ENCODE peak calls at places on chromosomes 6 and 20, in six cellular contexts. T, E, X, P, R and A are unnamed samples.

GRCh38 chr6:20261685-20262084 is 49.4 kb upstream of the MBOAT1 start:
- DNase-seq in T (no peak), P (no peak), E (no peak), X (no peak), R (no peak), A (no peak)

GRCh38 chr6:19837511-19838441 is 606 bp downstream of the ID4 start:
- DNase-seq in P (no peak), X (peak), T (peak), E (peak), R (no peak), A (no peak)

GRCh38 chr20:21554985-21555384 is 41.1 kb upstream of the NKX2-2 start:
- DNase-seq in R (no peak), P (no peak), X (no peak), E (no peak), T (no peak), A (no peak)

GRCh38 chr20:6818033-6818808 is 50.7 kb downstream of the BMP2 start:
- DNase-seq in X (no peak), P (no peak), T (no peak), R (no peak), E (no peak), A (no peak)

GRCh38 chr6:36266913-36267644 is 2.8 kb upstream of the PNPLA1 start:
- DNase-seq in P (no peak), R (no peak), X (peak), T (no peak), E (no peak), A (no peak)

GRCh38 chr6:90202156-90202555 is 94.5 kb downstream of the BACH2 start:
- DNase-seq in R (no peak), E (no peak), T (no peak), X (no peak), P (no peak), A (no peak)

GRCh38 chr6:43953794-43954310 is 173.4 kb downstream of the MRPL14 start:
- DNase-seq in E (peak), T (no peak), R (peak), X (no peak), P (no peak), A (peak)

GRCh38 chr6:73691512-73691911 is 4.5 kb upstream of the CD109 start:
- DNase-seq in R (no peak), T (no peak), P (no peak), E (no peak), X (no peak), A (no peak)

GRCh38 chr6:125742024-125742423 is 7.4 kb upstream of the HEY2 start:
- DNase-seq in T (no peak), E (no peak), R (no peak), P (no peak), X (no peak), A (no peak)

GRCh38 chr6:149169761-149170359 is 147.7 kb upstream of the TAB2 start:
- DNase-seq in P (no peak), R (no peak), X (no peak), T (no peak), E (no peak), A (no peak)

GRCh38 chr6:5082487-5083306 is 2.4 kb upstream of the PPP1R3G start:
- DNase-seq in X (no peak), T (peak), E (peak), R (peak), P (no peak), A (peak)

GRCh38 chr6:42099340-42100028 is 42.9 kb downstream of the C6orf132 start:
- DNase-seq in R (peak), X (no peak), T (no peak), E (peak), P (no peak), A (no peak)

GRCh38 chr6:11779308-11780096 is 899 bp upstream of the ADTRP start:
- DNase-seq in E (no peak), T (no peak), X (no peak), R (no peak), P (no peak), A (peak)

GRCh38 chr20:60863548-60863947 is 388.5 kb upstream of the CDH4 start:
- DNase-seq in E (no peak), R (no peak), T (no peak), P (no peak), X (no peak), A (no peak)

GRCh38 chr20:48282591-48283228 is 497.4 kb upstream of the SULF2 start:
- DNase-seq in P (no peak), R (peak), E (peak), T (no peak), X (no peak), A (peak)

GRCh38 chr20:21971436-21971835 is 266.0 kb downstream of the PAX1 start:
- DNase-seq in R (no peak), T (no peak), X (no peak), P (no peak), E (no peak), A (no peak)

GRCh38 chr20:52552181-52552872 is 360.7 kb upstream of the ZFP64 start:
- DNase-seq in X (no peak), T (no peak), P (no peak), E (no peak), R (no peak), A (no peak)

GRCh38 chr20:2701671-2702081 is 9.1 kb downstream of the EBF4 start:
- DNase-seq in P (no peak), E (no peak), X (no peak), T (no peak), R (no peak), A (no peak)

GRCh38 chr6:133973109-133973971 is 20.3 kb downstream of the TBPL1 start:
- DNase-seq in R (peak), E (peak), T (peak), P (peak), X (peak), A (peak)

GRCh38 chr20:18224968-18225568 is 63.3 kb upstream of the ZNF133 start:
- DNase-seq in R (no peak), E (peak), T (peak), P (no peak), X (peak), A (no peak)

GRCh38 chr6:151501511-151502136 is 7.8 kb downstream of the CCDC170 start:
- DNase-seq in P (no peak), R (no peak), X (no peak), E (peak), T (no peak), A (no peak)

GRCh38 chr6:165695736-165696515 is 32.9 kb upstream of the PDE10A start:
- DNase-seq in T (no peak), X (no peak), E (no peak), P (no peak), R (no peak), A (no peak)

GRCh38 chr20:34872604-34873224 is at the start of gene GGT7:
- DNase-seq in X (peak), T (peak), P (peak), R (peak), E (peak), A (peak)

GRCh38 chr6:152189736-152190135 is 382.3 kb downstream of the ESR1 start:
- DNase-seq in T (no peak), X (no peak), E (no peak), R (no peak), P (no peak), A (no peak)

DNA sequence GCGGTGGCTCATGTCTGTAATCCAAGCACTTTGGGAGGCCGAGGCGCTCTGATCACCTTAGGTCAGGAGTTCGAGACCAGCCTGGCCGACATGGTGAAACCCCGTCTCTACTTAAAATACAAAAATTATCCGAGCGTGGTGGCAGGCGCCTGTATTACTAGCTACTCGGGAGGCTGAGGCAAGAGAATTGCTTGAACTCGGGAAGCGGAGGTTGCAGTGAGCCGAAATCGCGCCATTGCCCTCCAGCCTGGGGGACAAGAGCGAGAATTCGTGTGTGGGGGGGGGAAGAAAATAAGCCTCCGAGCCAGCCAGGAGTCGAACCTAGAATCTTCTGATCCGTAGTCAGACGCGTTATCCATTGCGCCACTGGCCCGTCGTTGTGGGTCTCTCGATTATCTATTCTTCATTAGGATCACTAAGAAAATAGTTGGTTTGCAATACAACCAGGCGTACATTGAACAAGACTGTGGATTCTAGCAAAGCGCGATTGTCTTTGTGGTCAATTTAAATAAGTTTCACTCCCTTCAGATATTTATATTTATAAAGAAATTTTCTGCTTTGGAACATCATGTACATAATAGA is 33.9 kb upstream of the PRSS16 start:
- DNase-seq in E (no peak), T (peak), P (no peak), X (peak), R (peak), A (peak)
- TF ChIP-seq MYC in E (no peak), T (no peak), P (no peak), X (no peak), R (no peak), A (no peak)

DNA sequence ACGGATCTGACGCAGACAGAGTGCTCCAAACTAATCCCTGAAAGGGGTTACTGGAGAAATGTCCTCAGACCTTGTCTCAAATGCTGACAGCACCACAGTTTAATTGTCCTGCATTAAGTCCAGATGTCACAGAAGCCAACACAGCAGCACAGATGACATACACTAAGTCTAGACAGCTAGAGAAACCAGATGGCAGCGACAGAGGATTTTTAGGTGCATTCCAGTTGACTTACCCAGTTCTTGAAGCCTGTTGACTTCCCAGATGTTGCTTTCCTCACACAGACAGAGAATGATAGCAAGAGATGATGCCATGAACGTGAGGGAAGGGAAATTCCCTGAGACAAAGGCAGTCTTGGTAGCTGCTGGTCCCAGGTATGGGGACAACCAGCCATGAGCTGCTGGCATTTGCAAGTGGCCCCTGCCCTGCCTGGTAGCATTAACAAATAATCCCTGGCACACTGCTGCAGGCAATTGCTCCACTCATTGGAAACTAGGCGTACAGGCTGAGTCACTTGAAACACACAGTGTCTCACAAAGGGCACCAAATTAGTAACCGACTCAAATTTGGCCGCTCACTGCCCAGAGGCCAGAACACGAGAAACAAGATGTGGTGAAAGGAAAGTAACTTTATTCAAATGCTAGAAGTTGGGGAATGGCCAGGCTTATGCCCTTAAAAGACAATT is 52.2 kb downstream of the ADGB start:
- DNase-seq in X (no peak), P (no peak), T (no peak), E (no peak), R (no peak), A (no peak)
- TF ChIP-seq MAX in X (no peak), P (no peak), T (no peak), E (no peak), R (no peak), A (no peak)

GRCh38 chr20:23662276-23662870 is 24.6 kb upstream of the CST3 start:
- DNase-seq in X (no peak), R (no peak), T (no peak), P (no peak), E (no peak), A (no peak)

GRCh38 chr20:23658336-23658735 is 20.6 kb upstream of the CST3 start:
- DNase-seq in R (no peak), E (no peak), X (peak), P (no peak), T (no peak), A (no peak)

GRCh38 chr20:23658989-23659609 is 21.3 kb upstream of the CST3 start:
- DNase-seq in P (no peak), T (no peak), E (peak), R (no peak), X (no peak), A (no peak)

GRCh38 chr20:23661002-23661429 is 23.3 kb upstream of the CST3 start:
- DNase-seq in X (no peak), T (no peak), E (peak), P (no peak), R (no peak), A (no peak)

DNA sequence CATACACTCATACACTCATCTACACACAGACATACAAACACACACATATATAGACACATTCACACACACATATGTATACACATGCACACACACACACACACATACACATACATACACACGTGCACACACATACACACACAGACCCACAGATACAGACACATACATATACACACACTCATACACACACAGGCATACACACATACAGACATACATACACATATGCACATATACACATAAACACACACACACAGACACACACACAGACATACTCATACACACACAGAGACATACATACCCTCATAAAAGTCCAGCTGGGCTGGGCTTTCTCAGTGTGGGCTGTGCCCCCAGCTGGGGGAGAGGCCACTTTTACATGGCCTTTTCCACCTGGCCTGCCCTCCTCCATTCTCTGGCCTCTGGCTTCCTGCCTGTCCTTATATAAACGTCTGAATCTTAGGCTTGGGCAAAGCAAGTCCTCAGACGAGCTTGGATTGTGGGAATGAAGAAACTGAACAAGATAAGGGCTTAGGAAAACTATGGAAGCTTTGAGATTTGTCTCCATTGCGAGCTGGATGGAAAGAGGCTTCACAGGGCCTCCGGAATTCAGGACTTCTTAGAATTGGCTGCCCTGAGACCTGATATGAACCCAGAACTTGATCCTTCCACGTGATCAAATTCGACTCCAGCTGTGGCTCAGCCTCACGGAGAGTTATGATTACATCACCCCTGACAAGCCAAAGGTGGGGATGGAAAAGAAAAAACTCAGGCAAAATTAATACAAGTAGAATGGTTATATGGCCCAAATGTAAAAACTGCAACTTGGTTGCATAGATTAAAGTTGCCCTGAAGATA is 22.5 kb upstream of the CST3 start:
- DNase-seq in X (no peak), R (peak), T (no peak), E (peak), P (no peak), A (no peak)
- TF ChIP-seq MYC in X (no peak), R (no peak), T (no peak), E (no peak), P (no peak), A (no peak)

DNA sequence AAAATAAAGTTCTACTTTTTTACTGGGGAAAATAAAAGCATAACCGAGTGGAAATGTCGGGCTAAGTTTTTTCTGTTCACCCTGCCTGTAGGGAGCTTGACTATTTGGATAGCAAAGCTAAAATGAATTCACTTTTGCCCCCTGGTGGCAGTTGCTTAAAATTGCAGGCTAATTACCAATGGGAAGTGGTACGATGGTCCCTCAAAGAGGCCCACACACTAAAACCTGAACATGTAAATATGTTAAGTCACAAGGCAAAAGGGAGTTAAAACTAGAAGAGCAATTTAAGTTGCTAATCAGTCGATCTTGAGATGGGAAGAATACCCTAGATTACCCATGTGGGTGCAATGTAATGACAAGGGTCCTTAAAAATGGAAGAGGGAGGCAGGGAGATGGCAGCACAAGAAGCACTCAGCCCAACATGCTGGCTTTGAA is 916 bp upstream of the SUN5 start:
- DNase-seq in E (peak), P (no peak), R (peak), T (no peak), X (no peak), A (peak)
- TF ChIP-seq MAX in E (no peak), P (no peak), R (no peak), T (no peak), X (no peak), A (no peak)

GRCh38 chr6:83169511-83169910 is 23.6 kb downstream of the PGM3 start:
- DNase-seq in E (no peak), P (no peak), T (no peak), R (no peak), X (no peak), A (no peak)
- TF ChIP-seq MYC in E (no peak), P (no peak), T (no peak), R (no peak), X (no peak), A (no peak)